ENCODE peak calls at places on chromosomes 13 and 19, in eight cellular contexts. K is heart left ventricle, T is upper lobe of right lung, S is fibroblast of lung, F is heart right ventricle, B is body of pancreas, O is gastrocnemius medialis, Z is AG04450. X is an unnamed sample.

GRCh38 chr13:22061806-22062391 is 391.0 kb downstream of the FGF9 start:
- DNase-seq in K (no peak), T (no peak), S (no peak), F (no peak), B (no peak), O (no peak), Z (no peak), X (no peak)

GRCh38 chr13:41942462-41943094 is 18.3 kb downstream of the VWA8 start:
- DNase-seq in K (no peak), T (no peak), S (peak; percentile 68), F (no peak), B (no peak), O (no peak), Z (peak; percentile 33), X (peak; percentile 63)

GRCh38 chr13:46687810-46688209 is 109.2 kb downstream of the ESD start:
- DNase-seq in K (no peak), T (no peak), S (peak; percentile 53), F (no peak), B (peak; percentile 22), O (no peak), Z (no peak), X (peak; percentile 39)

GRCh38 chr19:52297601-52298358 is 811 bp downstream of the ZNF480 start:
- DNase-seq in K (no peak), T (no peak), S (peak; percentile 8), F (peak; percentile 5), B (no peak), O (no peak), Z (no peak), X (no peak)

GRCh38 chr19:14554382-14554812 is 17.5 kb downstream of the NDUFB7 start:
- DNase-seq in K (no peak), T (no peak), S (no peak), F (no peak), B (peak; percentile 35), O (no peak), Z (no peak), X (no peak)

GRCh38 chr19:47231215-47232054 is 436 bp upstream of the BBC3 start:
- DNase-seq in K (peak; percentile 95), T (peak; percentile 97), S (peak; percentile 87), F (peak; percentile 90), B (peak; percentile 94), O (peak; percentile 70), Z (peak; percentile 72), X (peak; percentile 83)

GRCh38 chr19:21052902-21053301 is 29.1 kb upstream of the ZNF714 start:
- DNase-seq in K (no peak), T (no peak), S (no peak), F (no peak), B (no peak), O (no peak), Z (no peak), X (no peak)

GRCh38 chr13:46627462-46627861 is 74.5 kb downstream of the LRCH1 start:
- DNase-seq in K (no peak), T (no peak), S (no peak), F (no peak), B (no peak), O (no peak), Z (no peak), X (no peak)

GRCh38 chr13:102277286-102277685 is 124.6 kb downstream of the FGF14 start:
- DNase-seq in K (peak; percentile 66), T (no peak), S (no peak), F (peak; percentile 29), B (no peak), O (no peak), Z (no peak), X (no peak)

GRCh38 chr19:2426661-2427322 is 594 bp downstream of the TIMM13 start:
- DNase-seq in K (no peak), T (peak; percentile 80), S (peak; percentile 39), F (no peak), B (peak; percentile 49), O (peak; percentile 33), Z (no peak), X (peak; percentile 27)

GRCh38 chr13:111034811-111035210 is 80.3 kb upstream of the ARHGEF7 start:
- DNase-seq in K (no peak), T (no peak), S (peak; percentile 37), F (no peak), B (no peak), O (no peak), Z (peak; percentile 23), X (peak; percentile 48)

GRCh38 chr13:32537580-32538233 is 888 bp downstream of the N4BP2L2 start:
- DNase-seq in K (no peak), T (peak; percentile 78), S (peak; percentile 16), F (peak; percentile 32), B (peak; percentile 14), O (peak; percentile 4), Z (no peak), X (no peak)

GRCh38 chr19:57171551-57172081 is 4.3 kb upstream of the DUXA start:
- DNase-seq in K (peak; percentile 72), T (no peak), S (peak; percentile 12), F (peak; percentile 37), B (peak; percentile 54), O (no peak), Z (no peak), X (peak; percentile 28)

GRCh38 chr19:42965204-42965603 is 28.2 kb upstream of the PSG7 start:
- DNase-seq in K (no peak), T (no peak), S (no peak), F (no peak), B (no peak), O (no peak), Z (peak; percentile 30), X (peak; percentile 22)

GRCh38 chr13:26727633-26728032 is 33.0 kb downstream of the GPR12 start:
- DNase-seq in K (no peak), T (no peak), S (no peak), F (no peak), B (no peak), O (no peak), Z (no peak), X (no peak)

GRCh38 chr13:78398743-78399410 is 204.5 kb downstream of the POU4F1 start:
- DNase-seq in K (no peak), T (no peak), S (no peak), F (no peak), B (no peak), O (no peak), Z (no peak), X (no peak)

GRCh38 chr13:113793718-113794085 is 34.7 kb downstream of the TMEM255B start:
- DNase-seq in K (no peak), T (peak; percentile 49), S (no peak), F (no peak), B (no peak), O (no peak), Z (no peak), X (no peak)

DNA sequence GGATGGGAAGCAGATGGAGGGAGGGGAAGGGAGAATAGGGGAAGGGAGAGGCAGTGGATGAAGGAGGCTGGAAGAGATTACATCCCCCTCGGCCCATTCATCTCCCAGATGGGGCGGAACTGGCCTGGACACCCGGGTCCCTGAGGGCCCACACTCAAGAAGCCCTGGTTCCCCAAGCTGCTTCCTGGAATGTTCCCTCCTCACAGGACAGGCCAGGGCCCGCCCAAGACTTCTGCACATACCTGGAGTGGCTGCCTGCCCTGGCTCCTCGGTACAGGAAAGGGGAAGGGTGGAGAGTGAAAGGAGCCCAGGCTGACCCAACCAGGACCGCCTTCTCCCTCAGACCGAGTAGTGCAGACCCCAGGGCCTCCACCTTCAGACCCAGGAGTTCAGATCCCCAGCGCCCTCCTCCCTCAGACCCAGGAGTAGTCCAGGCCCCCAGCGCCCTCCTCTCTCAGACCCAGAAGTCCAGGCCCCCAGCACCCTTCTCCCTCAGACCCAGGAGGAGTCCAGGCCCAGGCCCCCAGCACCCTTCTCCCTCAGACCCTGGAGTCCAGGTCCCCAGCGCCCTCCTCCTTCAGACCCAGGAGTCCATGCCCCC is 489 bp downstream of the NTF4 start:
- DNase-seq in K (no peak), T (no peak), S (no peak), F (no peak), B (no peak), O (no peak), Z (no peak), X (no peak)
- H3K4me3 ChIP-seq in K (no peak overlapping the region), T (peak overlapping the region; percentile 26), S (no peak overlapping the region), F (no peak overlapping the region), B (no peak overlapping the region), O (no peak overlapping the region), Z (peak overlapping the region; percentile 45), X (no peak overlapping the region)

DNA sequence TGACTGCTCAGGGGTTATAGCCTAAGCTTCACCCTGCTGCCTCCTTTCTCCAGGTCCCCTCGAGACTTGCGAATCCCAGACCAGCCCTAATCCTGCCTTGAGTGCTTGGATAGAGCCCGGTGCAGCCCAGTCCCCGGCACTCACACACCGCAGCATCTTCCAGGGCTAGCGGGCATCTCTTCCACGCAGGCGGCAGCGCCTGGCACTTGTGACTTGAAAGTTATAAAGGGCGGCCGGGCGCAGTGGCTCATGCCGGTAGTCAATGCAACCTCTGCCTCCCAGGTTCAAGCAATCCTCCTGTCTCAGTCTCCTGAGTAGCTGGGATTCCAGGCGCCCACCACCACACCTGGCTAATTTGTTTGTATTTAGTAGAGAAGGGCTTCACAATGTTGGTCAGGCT is 1.9 kb downstream of the WDR18 start:
- DNase-seq in K (no peak), T (no peak), S (no peak), F (no peak), B (no peak), O (no peak), Z (no peak), X (no peak)
- H3K27ac ChIP-seq in K (no peak overlapping the region), T (no peak overlapping the region), S (no peak overlapping the region), F (no peak overlapping the region), B (no peak overlapping the region), O (no peak overlapping the region), Z (no peak overlapping the region), X (no peak overlapping the region)

DNA sequence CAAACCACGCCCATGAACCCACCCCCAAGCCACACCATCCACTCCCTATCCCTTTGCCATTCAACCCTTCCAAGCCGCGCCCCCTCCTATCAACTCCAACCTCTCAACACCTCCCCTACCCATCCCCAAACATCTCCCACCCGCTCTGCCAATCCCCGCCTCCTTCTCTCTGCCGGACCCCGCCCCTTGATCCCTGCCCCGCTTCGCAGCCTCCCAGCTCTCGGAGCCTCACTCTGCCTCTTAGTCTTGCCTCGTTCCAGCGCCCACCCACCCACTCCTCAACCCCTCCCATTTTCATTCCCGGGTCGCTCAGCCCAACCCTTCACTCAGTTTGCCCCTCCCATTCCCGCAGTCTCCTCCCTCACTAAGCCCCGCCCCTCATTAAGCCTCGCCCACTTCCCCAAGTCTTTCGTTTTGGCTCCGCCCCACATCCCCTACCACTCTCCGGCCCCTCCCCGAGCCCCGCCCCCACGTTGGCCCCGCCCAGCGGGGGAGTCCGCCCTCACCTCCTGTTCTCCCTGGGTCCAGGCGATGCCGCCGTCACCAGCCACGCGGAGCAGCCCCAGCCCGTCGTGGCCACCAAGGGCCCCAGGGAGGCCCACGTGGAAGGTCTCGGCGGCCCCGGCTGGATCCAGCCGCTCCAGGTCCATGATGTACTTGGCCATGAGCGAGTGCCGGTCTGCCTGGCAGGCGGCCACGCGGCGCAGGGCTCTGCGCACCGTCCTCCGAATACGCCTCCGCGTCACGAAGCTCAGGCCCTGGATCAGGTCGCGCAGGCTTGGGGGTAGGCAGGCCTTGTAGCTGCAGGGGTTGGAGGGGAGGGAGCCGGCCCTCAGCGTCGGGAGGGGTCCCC is 5.7 kb downstream of the JAK3 start:
- DNase-seq in K (peak; percentile 87), T (peak; percentile 79), S (peak; percentile 83), F (peak; percentile 76), B (peak; percentile 74), O (peak; percentile 35), Z (no peak), X (peak; percentile 84)
- H3K4me3 ChIP-seq in K (peak overlapping the region; percentile 36), T (peak overlapping the region; percentile 10), S (peak overlapping the region; percentile 42), F (no peak overlapping the region), B (no peak overlapping the region), O (peak overlapping the region; percentile 27), Z (peak overlapping the region; percentile 52), X (peak overlapping the region; percentile 41)

DNA sequence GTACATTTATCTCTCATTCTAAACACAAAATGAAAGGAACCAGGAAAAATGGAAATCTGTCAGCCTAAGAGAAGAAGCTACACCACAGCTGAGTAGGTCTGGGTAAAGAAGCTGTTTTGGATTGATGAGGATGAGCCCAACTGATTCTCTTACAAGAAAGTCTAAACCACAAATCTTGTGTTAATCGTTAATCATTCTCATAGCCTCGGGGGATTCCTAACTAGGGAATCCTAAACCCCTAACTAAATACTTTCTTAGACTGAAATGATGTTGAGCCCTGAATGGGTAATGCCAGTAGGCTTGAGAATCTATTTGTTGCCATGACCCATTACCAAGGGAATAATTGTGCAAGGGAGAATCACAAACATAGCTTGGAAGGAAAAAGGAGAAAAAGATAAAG is 327.5 kb upstream of the SPRY2 start:
- DNase-seq in K (no peak), T (no peak), S (no peak), F (no peak), B (no peak), O (no peak), Z (no peak), X (no peak)
- H3K27ac ChIP-seq in K (no peak overlapping the region), T (no peak overlapping the region), S (no peak overlapping the region), F (no peak overlapping the region), B (no peak overlapping the region), O (no peak overlapping the region), Z (no peak overlapping the region), X (no peak overlapping the region)

X was measured in brain microvascular endothelial cell.